ENCODE peak calls at places on chromosomes 6 and 20, in ten cellular contexts. One of them, this sample, is unnamed.

GRCh38 chr20:7980332-7981046 is 39.1 kb downstream of the TMX4 start:
- DNase-seq in pancreas: no peak
- DNase-seq in midbrain: peak; percentile 22
- DNase-seq in AG09319: peak; percentile 8
- DNase-seq in gastrocnemius medialis: no peak
- DNase-seq in activated T-helper 9 cell treated with anti-CD3 and anti-CD28 coated beads, Interleukin-2, amount 50 U/mL, for 16 hours: no peak
- DNase-seq in stimulated activated CD8-positive, alpha-beta memory T cell treated with anti-CD3 and anti-CD28 coated beads, Interleukin-4, amount 100 ng/mL, for 1 hour: no peak
- DNase-seq in coronary artery: no peak
- DNase-seq in HFFc6: peak; percentile 38
- DNase-seq in foreskin fibroblast: peak; percentile 77
- DNase-seq in this sample: peak; percentile 43

GRCh38 chr6:53264915-53265615 is 83.7 kb downstream of the ELOVL5 start:
- DNase-seq in pancreas: no peak
- DNase-seq in midbrain: no peak
- DNase-seq in AG09319: no peak
- DNase-seq in gastrocnemius medialis: no peak
- DNase-seq in activated T-helper 9 cell treated with anti-CD3 and anti-CD28 coated beads, Interleukin-2, amount 50 U/mL, for 16 hours: no peak
- DNase-seq in stimulated activated CD8-positive, alpha-beta memory T cell treated with anti-CD3 and anti-CD28 coated beads, Interleukin-4, amount 100 ng/mL, for 1 hour: no peak
- DNase-seq in coronary artery: no peak
- DNase-seq in HFFc6: no peak
- DNase-seq in foreskin fibroblast: no peak
- DNase-seq in this sample: no peak

GRCh38 chr20:44017905-44018683 is 103.4 kb downstream of the TOX2 start:
- DNase-seq in pancreas: no peak
- DNase-seq in midbrain: no peak
- DNase-seq in AG09319: peak; percentile 20
- DNase-seq in gastrocnemius medialis: peak; percentile 39
- DNase-seq in activated T-helper 9 cell treated with anti-CD3 and anti-CD28 coated beads, Interleukin-2, amount 50 U/mL, for 16 hours: no peak
- DNase-seq in stimulated activated CD8-positive, alpha-beta memory T cell treated with anti-CD3 and anti-CD28 coated beads, Interleukin-4, amount 100 ng/mL, for 1 hour: no peak
- DNase-seq in coronary artery: no peak
- DNase-seq in HFFc6: peak; percentile 90
- DNase-seq in foreskin fibroblast: peak; percentile 95
- DNase-seq in this sample: peak; percentile 42

GRCh38 chr6:123533862-123534261 is 102.9 kb downstream of the TRDN start:
- DNase-seq in pancreas: no peak
- DNase-seq in midbrain: no peak
- DNase-seq in AG09319: no peak
- DNase-seq in gastrocnemius medialis: no peak
- DNase-seq in activated T-helper 9 cell treated with anti-CD3 and anti-CD28 coated beads, Interleukin-2, amount 50 U/mL, for 16 hours: no peak
- DNase-seq in stimulated activated CD8-positive, alpha-beta memory T cell treated with anti-CD3 and anti-CD28 coated beads, Interleukin-4, amount 100 ng/mL, for 1 hour: no peak
- DNase-seq in coronary artery: no peak
- DNase-seq in HFFc6: no peak
- DNase-seq in foreskin fibroblast: no peak
- DNase-seq in this sample: no peak

GRCh38 chr6:90123796-90124195 is 172.8 kb downstream of the BACH2 start:
- DNase-seq in pancreas: no peak
- DNase-seq in midbrain: no peak
- DNase-seq in AG09319: no peak
- DNase-seq in gastrocnemius medialis: no peak
- DNase-seq in activated T-helper 9 cell treated with anti-CD3 and anti-CD28 coated beads, Interleukin-2, amount 50 U/mL, for 16 hours: no peak
- DNase-seq in stimulated activated CD8-positive, alpha-beta memory T cell treated with anti-CD3 and anti-CD28 coated beads, Interleukin-4, amount 100 ng/mL, for 1 hour: no peak
- DNase-seq in coronary artery: no peak
- DNase-seq in HFFc6: no peak
- DNase-seq in foreskin fibroblast: peak; percentile 19
- DNase-seq in this sample: no peak

GRCh38 chr6:169229611-169230321 is 23.9 kb downstream of the THBS2 start:
- DNase-seq in pancreas: no peak
- DNase-seq in midbrain: peak; percentile 60
- DNase-seq in AG09319: no peak
- DNase-seq in gastrocnemius medialis: no peak
- DNase-seq in activated T-helper 9 cell treated with anti-CD3 and anti-CD28 coated beads, Interleukin-2, amount 50 U/mL, for 16 hours: no peak
- DNase-seq in stimulated activated CD8-positive, alpha-beta memory T cell treated with anti-CD3 and anti-CD28 coated beads, Interleukin-4, amount 100 ng/mL, for 1 hour: no peak
- DNase-seq in coronary artery: peak; percentile 68
- DNase-seq in HFFc6: no peak
- DNase-seq in foreskin fibroblast: no peak
- DNase-seq in this sample: no peak

GRCh38 chr6:159716247-159717086 is 10.8 kb upstream of the WTAP start:
- DNase-seq in pancreas: no peak
- DNase-seq in midbrain: peak; percentile 60
- DNase-seq in AG09319: peak; percentile 92
- DNase-seq in gastrocnemius medialis: peak; percentile 88
- DNase-seq in activated T-helper 9 cell treated with anti-CD3 and anti-CD28 coated beads, Interleukin-2, amount 50 U/mL, for 16 hours: no peak
- DNase-seq in stimulated activated CD8-positive, alpha-beta memory T cell treated with anti-CD3 and anti-CD28 coated beads, Interleukin-4, amount 100 ng/mL, for 1 hour: no peak
- DNase-seq in coronary artery: no peak
- DNase-seq in HFFc6: peak; percentile 95
- DNase-seq in foreskin fibroblast: peak; percentile 97
- DNase-seq in this sample: peak; percentile 60

GRCh38 chr6:16058188-16058780 is 70.6 kb upstream of the MYLIP start:
- DNase-seq in pancreas: no peak
- DNase-seq in midbrain: no peak
- DNase-seq in AG09319: no peak
- DNase-seq in gastrocnemius medialis: peak; percentile 2
- DNase-seq in activated T-helper 9 cell treated with anti-CD3 and anti-CD28 coated beads, Interleukin-2, amount 50 U/mL, for 16 hours: no peak
- DNase-seq in stimulated activated CD8-positive, alpha-beta memory T cell treated with anti-CD3 and anti-CD28 coated beads, Interleukin-4, amount 100 ng/mL, for 1 hour: no peak
- DNase-seq in coronary artery: no peak
- DNase-seq in HFFc6: no peak
- DNase-seq in foreskin fibroblast: no peak
- DNase-seq in this sample: no peak

GRCh38 chr6:35415065-35415880 is 36.9 kb upstream of the FANCE start:
- DNase-seq in pancreas: peak; percentile 85
- DNase-seq in midbrain: peak; percentile 88
- DNase-seq in AG09319: peak; percentile 66
- DNase-seq in gastrocnemius medialis: peak; percentile 65
- DNase-seq in activated T-helper 9 cell treated with anti-CD3 and anti-CD28 coated beads, Interleukin-2, amount 50 U/mL, for 16 hours: no peak
- DNase-seq in stimulated activated CD8-positive, alpha-beta memory T cell treated with anti-CD3 and anti-CD28 coated beads, Interleukin-4, amount 100 ng/mL, for 1 hour: no peak
- DNase-seq in coronary artery: no peak
- DNase-seq in HFFc6: peak; percentile 92
- DNase-seq in foreskin fibroblast: peak; percentile 91
- DNase-seq in this sample: peak; percentile 92

GRCh38 chr6:29553268-29554057 is 6.1 kb downstream of the UBD start:
- DNase-seq in pancreas: peak; percentile 78
- DNase-seq in midbrain: no peak
- DNase-seq in AG09319: no peak
- DNase-seq in gastrocnemius medialis: no peak
- DNase-seq in activated T-helper 9 cell treated with anti-CD3 and anti-CD28 coated beads, Interleukin-2, amount 50 U/mL, for 16 hours: no peak
- DNase-seq in stimulated activated CD8-positive, alpha-beta memory T cell treated with anti-CD3 and anti-CD28 coated beads, Interleukin-4, amount 100 ng/mL, for 1 hour: no peak
- DNase-seq in coronary artery: no peak
- DNase-seq in HFFc6: no peak
- DNase-seq in foreskin fibroblast: peak; percentile 91
- DNase-seq in this sample: peak; percentile 29

GRCh38 chr6:166956444-166957086 is at the start of gene RNASET2:
- DNase-seq in pancreas: peak; percentile 99
- DNase-seq in midbrain: peak; percentile 88
- DNase-seq in AG09319: peak; percentile 75
- DNase-seq in gastrocnemius medialis: peak; percentile 93
- DNase-seq in activated T-helper 9 cell treated with anti-CD3 and anti-CD28 coated beads, Interleukin-2, amount 50 U/mL, for 16 hours: peak; percentile 98
- DNase-seq in stimulated activated CD8-positive, alpha-beta memory T cell treated with anti-CD3 and anti-CD28 coated beads, Interleukin-4, amount 100 ng/mL, for 1 hour: peak; percentile 98
- DNase-seq in coronary artery: peak; percentile 97
- DNase-seq in HFFc6: peak; percentile 89
- DNase-seq in foreskin fibroblast: peak; percentile 97
- DNase-seq in this sample: peak; percentile 92

GRCh38 chr6:144013486-144013909 is 5.4 kb upstream of the PLAGL1 start:
- DNase-seq in pancreas: peak; percentile 76
- DNase-seq in midbrain: peak; percentile 79
- DNase-seq in AG09319: peak; percentile 52
- DNase-seq in gastrocnemius medialis: peak; percentile 20
- DNase-seq in activated T-helper 9 cell treated with anti-CD3 and anti-CD28 coated beads, Interleukin-2, amount 50 U/mL, for 16 hours: peak; percentile 42
- DNase-seq in stimulated activated CD8-positive, alpha-beta memory T cell treated with anti-CD3 and anti-CD28 coated beads, Interleukin-4, amount 100 ng/mL, for 1 hour: peak; percentile 14
- DNase-seq in coronary artery: no peak
- DNase-seq in HFFc6: peak; percentile 72
- DNase-seq in foreskin fibroblast: peak; percentile 91
- DNase-seq in this sample: peak; percentile 51

GRCh38 chr6:138099832-138100231 is 7.4 kb downstream of the PERP start:
- DNase-seq in pancreas: no peak
- DNase-seq in midbrain: no peak
- DNase-seq in AG09319: peak; percentile 79
- DNase-seq in gastrocnemius medialis: no peak
- DNase-seq in activated T-helper 9 cell treated with anti-CD3 and anti-CD28 coated beads, Interleukin-2, amount 50 U/mL, for 16 hours: no peak
- DNase-seq in stimulated activated CD8-positive, alpha-beta memory T cell treated with anti-CD3 and anti-CD28 coated beads, Interleukin-4, amount 100 ng/mL, for 1 hour: no peak
- DNase-seq in coronary artery: no peak
- DNase-seq in HFFc6: peak; percentile 70
- DNase-seq in foreskin fibroblast: peak; percentile 87
- DNase-seq in this sample: peak; percentile 22

GRCh38 chr6:15255481-15256414 is 9.9 kb downstream of the JARID2 start:
- DNase-seq in pancreas: no peak
- DNase-seq in midbrain: no peak
- DNase-seq in AG09319: no peak
- DNase-seq in gastrocnemius medialis: no peak
- DNase-seq in activated T-helper 9 cell treated with anti-CD3 and anti-CD28 coated beads, Interleukin-2, amount 50 U/mL, for 16 hours: no peak
- DNase-seq in stimulated activated CD8-positive, alpha-beta memory T cell treated with anti-CD3 and anti-CD28 coated beads, Interleukin-4, amount 100 ng/mL, for 1 hour: no peak
- DNase-seq in coronary artery: no peak
- DNase-seq in HFFc6: no peak
- DNase-seq in foreskin fibroblast: no peak
- DNase-seq in this sample: no peak

GRCh38 chr20:55576981-55577380 is 428.3 kb downstream of the CBLN4 start:
- DNase-seq in pancreas: no peak
- DNase-seq in midbrain: no peak
- DNase-seq in AG09319: no peak
- DNase-seq in gastrocnemius medialis: no peak
- DNase-seq in activated T-helper 9 cell treated with anti-CD3 and anti-CD28 coated beads, Interleukin-2, amount 50 U/mL, for 16 hours: no peak
- DNase-seq in stimulated activated CD8-positive, alpha-beta memory T cell treated with anti-CD3 and anti-CD28 coated beads, Interleukin-4, amount 100 ng/mL, for 1 hour: no peak
- DNase-seq in coronary artery: no peak
- DNase-seq in HFFc6: no peak
- DNase-seq in foreskin fibroblast: no peak
- DNase-seq in this sample: no peak

GRCh38 chr20:9031951-9032350 is 36.9 kb upstream of the PLCB4 start:
- DNase-seq in pancreas: no peak
- DNase-seq in midbrain: no peak
- DNase-seq in AG09319: peak; percentile 11
- DNase-seq in gastrocnemius medialis: no peak
- DNase-seq in activated T-helper 9 cell treated with anti-CD3 and anti-CD28 coated beads, Interleukin-2, amount 50 U/mL, for 16 hours: no peak
- DNase-seq in stimulated activated CD8-positive, alpha-beta memory T cell treated with anti-CD3 and anti-CD28 coated beads, Interleukin-4, amount 100 ng/mL, for 1 hour: no peak
- DNase-seq in coronary artery: no peak
- DNase-seq in HFFc6: no peak
- DNase-seq in foreskin fibroblast: peak; percentile 51
- DNase-seq in this sample: no peak

GRCh38 chr6:158399040-158399700 is 86.9 kb downstream of the TULP4 start:
- DNase-seq in pancreas: no peak
- DNase-seq in midbrain: no peak
- DNase-seq in AG09319: no peak
- DNase-seq in gastrocnemius medialis: no peak
- DNase-seq in activated T-helper 9 cell treated with anti-CD3 and anti-CD28 coated beads, Interleukin-2, amount 50 U/mL, for 16 hours: no peak
- DNase-seq in stimulated activated CD8-positive, alpha-beta memory T cell treated with anti-CD3 and anti-CD28 coated beads, Interleukin-4, amount 100 ng/mL, for 1 hour: no peak
- DNase-seq in coronary artery: no peak
- DNase-seq in HFFc6: no peak
- DNase-seq in foreskin fibroblast: no peak
- DNase-seq in this sample: no peak

GRCh38 chr20:61879303-61879620 is 186.4 kb downstream of the TAF4 start:
- DNase-seq in pancreas: no peak
- DNase-seq in midbrain: no peak
- DNase-seq in AG09319: no peak
- DNase-seq in gastrocnemius medialis: no peak
- DNase-seq in activated T-helper 9 cell treated with anti-CD3 and anti-CD28 coated beads, Interleukin-2, amount 50 U/mL, for 16 hours: no peak
- DNase-seq in stimulated activated CD8-positive, alpha-beta memory T cell treated with anti-CD3 and anti-CD28 coated beads, Interleukin-4, amount 100 ng/mL, for 1 hour: no peak
- DNase-seq in coronary artery: no peak
- DNase-seq in HFFc6: no peak
- DNase-seq in foreskin fibroblast: no peak
- DNase-seq in this sample: no peak

GRCh38 chr20:48835390-48835789 is 7.6 kb upstream of the PREX1 start:
- DNase-seq in pancreas: no peak
- DNase-seq in midbrain: no peak
- DNase-seq in AG09319: no peak
- DNase-seq in gastrocnemius medialis: no peak
- DNase-seq in activated T-helper 9 cell treated with anti-CD3 and anti-CD28 coated beads, Interleukin-2, amount 50 U/mL, for 16 hours: no peak
- DNase-seq in stimulated activated CD8-positive, alpha-beta memory T cell treated with anti-CD3 and anti-CD28 coated beads, Interleukin-4, amount 100 ng/mL, for 1 hour: no peak
- DNase-seq in coronary artery: peak; percentile 52
- DNase-seq in HFFc6: no peak
- DNase-seq in foreskin fibroblast: no peak
- DNase-seq in this sample: no peak

GRCh38 chr6:84065718-84066290 is 32.2 kb downstream of the MRAP2 start:
- DNase-seq in pancreas: no peak
- DNase-seq in midbrain: no peak
- DNase-seq in AG09319: no peak
- DNase-seq in gastrocnemius medialis: no peak
- DNase-seq in activated T-helper 9 cell treated with anti-CD3 and anti-CD28 coated beads, Interleukin-2, amount 50 U/mL, for 16 hours: no peak
- DNase-seq in stimulated activated CD8-positive, alpha-beta memory T cell treated with anti-CD3 and anti-CD28 coated beads, Interleukin-4, amount 100 ng/mL, for 1 hour: no peak
- DNase-seq in coronary artery: no peak
- DNase-seq in HFFc6: peak; percentile 72
- DNase-seq in foreskin fibroblast: peak; percentile 48
- DNase-seq in this sample: no peak

GRCh38 chr6:116008470-116009229 is 52.0 kb downstream of the FRK start:
- DNase-seq in pancreas: no peak
- DNase-seq in midbrain: peak; percentile 68
- DNase-seq in AG09319: no peak
- DNase-seq in gastrocnemius medialis: no peak
- DNase-seq in activated T-helper 9 cell treated with anti-CD3 and anti-CD28 coated beads, Interleukin-2, amount 50 U/mL, for 16 hours: no peak
- DNase-seq in stimulated activated CD8-positive, alpha-beta memory T cell treated with anti-CD3 and anti-CD28 coated beads, Interleukin-4, amount 100 ng/mL, for 1 hour: no peak
- DNase-seq in coronary artery: no peak
- DNase-seq in HFFc6: peak; percentile 70
- DNase-seq in foreskin fibroblast: peak; percentile 82
- DNase-seq in this sample: peak; percentile 2

GRCh38 chr6:36676142-36677058 is 2.1 kb upstream of the CDKN1A start:
- DNase-seq in pancreas: peak; percentile 75
- DNase-seq in midbrain: no peak
- DNase-seq in AG09319: no peak
- DNase-seq in gastrocnemius medialis: no peak
- DNase-seq in activated T-helper 9 cell treated with anti-CD3 and anti-CD28 coated beads, Interleukin-2, amount 50 U/mL, for 16 hours: no peak
- DNase-seq in stimulated activated CD8-positive, alpha-beta memory T cell treated with anti-CD3 and anti-CD28 coated beads, Interleukin-4, amount 100 ng/mL, for 1 hour: no peak
- DNase-seq in coronary artery: no peak
- DNase-seq in HFFc6: no peak
- DNase-seq in foreskin fibroblast: peak; percentile 72
- DNase-seq in this sample: no peak

GRCh38 chr6:121504227-121504626 is 68.8 kb downstream of the GJA1 start:
- DNase-seq in pancreas: no peak
- DNase-seq in midbrain: no peak
- DNase-seq in AG09319: no peak
- DNase-seq in gastrocnemius medialis: no peak
- DNase-seq in activated T-helper 9 cell treated with anti-CD3 and anti-CD28 coated beads, Interleukin-2, amount 50 U/mL, for 16 hours: no peak
- DNase-seq in stimulated activated CD8-positive, alpha-beta memory T cell treated with anti-CD3 and anti-CD28 coated beads, Interleukin-4, amount 100 ng/mL, for 1 hour: no peak
- DNase-seq in coronary artery: no peak
- DNase-seq in HFFc6: peak; percentile 75
- DNase-seq in foreskin fibroblast: peak; percentile 86
- DNase-seq in this sample: peak; percentile 43

GRCh38 chr6:99838607-99839006 is 155.4 kb downstream of the MCHR2 start:
- DNase-seq in pancreas: no peak
- DNase-seq in midbrain: no peak
- DNase-seq in AG09319: no peak
- DNase-seq in gastrocnemius medialis: no peak
- DNase-seq in activated T-helper 9 cell treated with anti-CD3 and anti-CD28 coated beads, Interleukin-2, amount 50 U/mL, for 16 hours: no peak
- DNase-seq in stimulated activated CD8-positive, alpha-beta memory T cell treated with anti-CD3 and anti-CD28 coated beads, Interleukin-4, amount 100 ng/mL, for 1 hour: no peak
- DNase-seq in coronary artery: no peak
- DNase-seq in HFFc6: no peak
- DNase-seq in foreskin fibroblast: no peak
- DNase-seq in this sample: no peak

GRCh38 chr20:46219920-46220319 is 88.4 kb downstream of the CDH22 start:
- DNase-seq in pancreas: no peak
- DNase-seq in midbrain: no peak
- DNase-seq in AG09319: no peak
- DNase-seq in gastrocnemius medialis: no peak
- DNase-seq in activated T-helper 9 cell treated with anti-CD3 and anti-CD28 coated beads, Interleukin-2, amount 50 U/mL, for 16 hours: no peak
- DNase-seq in stimulated activated CD8-positive, alpha-beta memory T cell treated with anti-CD3 and anti-CD28 coated beads, Interleukin-4, amount 100 ng/mL, for 1 hour: no peak
- DNase-seq in coronary artery: no peak
- DNase-seq in HFFc6: no peak
- DNase-seq in foreskin fibroblast: no peak
- DNase-seq in this sample: no peak

GRCh38 chr6:19697744-19698290 is 139.4 kb upstream of the ID4 start:
- DNase-seq in pancreas: no peak
- DNase-seq in midbrain: no peak
- DNase-seq in AG09319: peak; percentile 27
- DNase-seq in gastrocnemius medialis: no peak
- DNase-seq in activated T-helper 9 cell treated with anti-CD3 and anti-CD28 coated beads, Interleukin-2, amount 50 U/mL, for 16 hours: no peak
- DNase-seq in stimulated activated CD8-positive, alpha-beta memory T cell treated with anti-CD3 and anti-CD28 coated beads, Interleukin-4, amount 100 ng/mL, for 1 hour: no peak
- DNase-seq in coronary artery: no peak
- DNase-seq in HFFc6: peak; percentile 84
- DNase-seq in foreskin fibroblast: peak; percentile 64
- DNase-seq in this sample: peak; percentile 71

GRCh38 chr6:72374864-72375263 is 247.0 kb upstream of the KCNQ5 start:
- DNase-seq in pancreas: no peak
- DNase-seq in midbrain: no peak
- DNase-seq in AG09319: no peak
- DNase-seq in gastrocnemius medialis: no peak
- DNase-seq in activated T-helper 9 cell treated with anti-CD3 and anti-CD28 coated beads, Interleukin-2, amount 50 U/mL, for 16 hours: no peak
- DNase-seq in stimulated activated CD8-positive, alpha-beta memory T cell treated with anti-CD3 and anti-CD28 coated beads, Interleukin-4, amount 100 ng/mL, for 1 hour: no peak
- DNase-seq in coronary artery: no peak
- DNase-seq in HFFc6: no peak
- DNase-seq in foreskin fibroblast: peak; percentile 6
- DNase-seq in this sample: no peak